ENCODE peak calls at places on chromosomes 12 and 14, in nine cellular contexts. K is DMS53; P is stimulated activated CD8-positive, alpha-beta memory T cell treated with anti-CD3 and anti-CD28 coated beads, Interleukin-15, amount 100 ng/mL, for 24 hours; R is central memory CD4-positive, alpha-beta T cell; W is activated T-cell treated with anti-CD3 and anti-CD28 coated beads, Interleukin-2, amount 50 U/mL, for 4 hours; Z is activated CD4-positive, alpha-beta T cell treated with anti-CD3 and anti-CD28 coated beads, Interleukin-2, amount 50 U/mL, for 48 hours; B is mesenchymal stem cell; O is ELF-1; Y is thoracic aorta. X is an unnamed sample.

GRCh38 chr12:58765653-58766554 is 154.4 kb downstream of the LRIG3 start:
- DNase-seq in B (peak; percentile 78), Z (no peak), O (no peak), R (no peak), K (peak; percentile 98), P (no peak), W (no peak), Y (no peak), X (no peak)

GRCh38 chr12:107349008-107349747 is 255.8 kb upstream of the CRY1 start:
- DNase-seq in R (no peak), Y (no peak), Z (no peak), P (no peak), W (no peak), K (peak; percentile 84), B (peak; percentile 3), O (peak; percentile 40), X (no peak)

GRCh38 chr14:20857630-20858261 is 33.4 kb upstream of the RNASE3 start:
- DNase-seq in K (peak; percentile 37), Y (no peak), Z (peak; percentile 72), R (peak; percentile 59), P (peak; percentile 65), W (peak; percentile 70), B (peak; percentile 50), O (peak; percentile 74), X (peak; percentile 55)

GRCh38 chr12:14936224-14936861 is 2.0 kb downstream of the ERP27 start:
- DNase-seq in B (no peak), W (no peak), O (peak; percentile 54), Y (no peak), K (peak; percentile 66), R (no peak), Z (no peak), P (no peak), X (no peak)

GRCh38 chr14:106436310-106436905 is 910.0 kb downstream of the TMEM121 start:
- DNase-seq in R (peak; percentile 61), B (no peak), Z (peak; percentile 78), K (peak; percentile 74), P (peak; percentile 51), O (peak; percentile 5), W (peak; percentile 74), Y (no peak), X (peak; percentile 62)

GRCh38 chr14:72634910-72635647 is 258.8 kb downstream of the DPF3 start:
- DNase-seq in Y (no peak), R (no peak), Z (no peak), O (no peak), P (no peak), K (no peak), B (no peak), W (no peak), X (no peak)

GRCh38 chr12:65594373-65594772 is 229.9 kb upstream of the HMGA2 start:
- DNase-seq in R (no peak), W (no peak), Z (no peak), P (no peak), B (no peak), Y (no peak), K (no peak), O (peak; percentile 22), X (no peak)

GRCh38 chr14:101233016-101233355 is 328.3 kb upstream of the DIO3 start:
- DNase-seq in R (no peak), W (no peak), P (no peak), B (no peak), Z (no peak), K (no peak), O (no peak), Y (no peak), X (no peak)

GRCh38 chr14:53890611-53891091 is 66.0 kb downstream of the BMP4 start:
- DNase-seq in R (no peak), O (peak; percentile 89), W (no peak), K (no peak), B (peak; percentile 39), Z (no peak), P (no peak), Y (no peak), X (no peak)

GRCh38 chr12:42588981-42589464 is 523 bp downstream of the PRICKLE1 start:
- DNase-seq in K (peak; percentile 81), Y (no peak), Z (peak; percentile 10), B (peak; percentile 47), W (no peak), R (no peak), P (no peak), O (peak; percentile 84), X (no peak)

GRCh38 chr14:73755434-73756014 is 41.3 kb upstream of the PNMA1 start:
- DNase-seq in Z (no peak), Y (no peak), O (peak; percentile 60), B (peak; percentile 59), P (no peak), W (no peak), R (no peak), K (no peak), X (no peak)

GRCh38 chr14:63345826-63346225 is 27.1 kb upstream of the GPHB5 start:
- DNase-seq in W (no peak), P (no peak), B (no peak), Z (no peak), R (no peak), K (peak; percentile 31), O (no peak), Y (no peak), X (no peak)

GRCh38 chr14:93195316-93195999 is 10.3 kb downstream of the LYSET start:
- DNase-seq in W (no peak), P (no peak), K (no peak), B (no peak), R (no peak), Y (no peak), O (no peak), Z (no peak), X (no peak)

GRCh38 chr14:81743605-81744004 is 210.0 kb upstream of the SEL1L start:
- DNase-seq in O (no peak), B (no peak), Z (no peak), P (no peak), Y (no peak), K (no peak), R (no peak), W (no peak), X (no peak)

GRCh38 chr12:81815611-81816010 is 56.5 kb upstream of the PPFIA2 start:
- DNase-seq in O (no peak), W (no peak), Y (no peak), R (no peak), K (no peak), B (no peak), P (no peak), Z (no peak), X (no peak)

GRCh38 chr12:27014085-27014858 is at the start of gene TM7SF3:
- DNase-seq in Z (peak; percentile 93), O (peak; percentile 95), Y (peak; percentile 76), P (peak; percentile 88), K (peak; percentile 100), R (peak; percentile 97), B (peak; percentile 87), W (peak; percentile 93), X (peak; percentile 91)

GRCh38 chr14:30527196-30527595 is 31.8 kb upstream of the G2E3 start:
- DNase-seq in Y (no peak), Z (no peak), B (no peak), O (peak; percentile 5), W (no peak), P (no peak), K (peak; percentile 23), R (no peak), X (no peak)

GRCh38 chr12:8779862-8780261 is 42.6 kb upstream of the A2ML1 start:
- DNase-seq in Y (no peak), R (no peak), O (no peak), W (no peak), B (no peak), P (no peak), Z (no peak), K (no peak), X (no peak)

GRCh38 chr14:101066826-101067508 is 163.4 kb upstream of the RTL1 start:
- DNase-seq in K (no peak), W (no peak), Y (no peak), O (no peak), P (no peak), Z (no peak), R (no peak), B (no peak), X (peak; percentile 25)

GRCh38 chr14:71289536-71289935 is 382.3 kb downstream of the PCNX1 start:
- DNase-seq in R (peak; percentile 2), B (no peak), P (no peak), Z (no peak), O (peak; percentile 33), Y (no peak), K (no peak), W (no peak), X (no peak)

X was measured in CD14-positive monocyte.